ENCODE peak calls at places on chromosomes 7 and 10, in nine cellular contexts. One of them, this sample, is unnamed.

GRCh38 chr10:29200280-29200679 is 88.6 kb upstream of the LYZL1 start:
- DNase-seq in activated B cell treated with CpG ODN at 0.5 μM for 24 hours: no peak
- DNase-seq in H4: peak; percentile 10
- DNase-seq in NCI-H1417: no peak
- DNase-seq in mesendoderm: no peak
- DNase-seq in iris pigment epithelial cell: peak; percentile 21
- DNase-seq in upper lobe of right lung: no peak
- DNase-seq in A549: no peak
- DNase-seq in midbrain: no peak
- DNase-seq in this sample: no peak

GRCh38 chr7:75887669-75888369 is 9.0 kb downstream of the RHBDD2 start:
- DNase-seq in activated B cell treated with CpG ODN at 0.5 μM for 24 hours: no peak
- DNase-seq in H4: no peak
- DNase-seq in NCI-H1417: no peak
- DNase-seq in mesendoderm: no peak
- DNase-seq in iris pigment epithelial cell: no peak
- DNase-seq in upper lobe of right lung: no peak
- DNase-seq in A549: no peak
- DNase-seq in midbrain: no peak
- DNase-seq in this sample: no peak

GRCh38 chr7:107077699-107078516 is 33.4 kb downstream of the PRKAR2B start:
- DNase-seq in activated B cell treated with CpG ODN at 0.5 μM for 24 hours: no peak
- DNase-seq in H4: no peak
- DNase-seq in NCI-H1417: no peak
- DNase-seq in mesendoderm: peak; percentile 46
- DNase-seq in iris pigment epithelial cell: no peak
- DNase-seq in upper lobe of right lung: no peak
- DNase-seq in A549: peak; percentile 2
- DNase-seq in midbrain: no peak
- DNase-seq in this sample: no peak

GRCh38 chr7:158237672-158238335 is 349.8 kb downstream of the PTPRN2 start:
- DNase-seq in activated B cell treated with CpG ODN at 0.5 μM for 24 hours: no peak
- DNase-seq in H4: no peak
- DNase-seq in NCI-H1417: peak; percentile 83
- DNase-seq in mesendoderm: no peak
- DNase-seq in iris pigment epithelial cell: no peak
- DNase-seq in upper lobe of right lung: peak; percentile 28
- DNase-seq in A549: no peak
- DNase-seq in midbrain: no peak
- DNase-seq in this sample: no peak

GRCh38 chr10:69061305-69062161 is 26.4 kb upstream of the SRGN start:
- DNase-seq in activated B cell treated with CpG ODN at 0.5 μM for 24 hours: no peak
- DNase-seq in H4: peak; percentile 87
- DNase-seq in NCI-H1417: no peak
- DNase-seq in mesendoderm: no peak
- DNase-seq in iris pigment epithelial cell: peak; percentile 100
- DNase-seq in upper lobe of right lung: peak; percentile 73
- DNase-seq in A549: peak; percentile 84
- DNase-seq in midbrain: peak; percentile 43
- DNase-seq in this sample: no peak

GRCh38 chr10:17454181-17454800 is at the start of gene ST8SIA6:
- DNase-seq in activated B cell treated with CpG ODN at 0.5 μM for 24 hours: no peak
- DNase-seq in H4: no peak
- DNase-seq in NCI-H1417: no peak
- DNase-seq in mesendoderm: peak; percentile 58
- DNase-seq in iris pigment epithelial cell: peak; percentile 57
- DNase-seq in upper lobe of right lung: peak; percentile 73
- DNase-seq in A549: peak; percentile 37
- DNase-seq in midbrain: no peak
- DNase-seq in this sample: peak; percentile 8

GRCh38 chr7:151390594-151391357 is 19.1 kb downstream of the WDR86 start:
- DNase-seq in activated B cell treated with CpG ODN at 0.5 μM for 24 hours: no peak
- DNase-seq in H4: no peak
- DNase-seq in NCI-H1417: no peak
- DNase-seq in mesendoderm: no peak
- DNase-seq in iris pigment epithelial cell: no peak
- DNase-seq in upper lobe of right lung: peak; percentile 61
- DNase-seq in A549: no peak
- DNase-seq in midbrain: no peak
- DNase-seq in this sample: no peak

GRCh38 chr7:133301444-133301843 is 48.6 kb downstream of the EXOC4 start:
- DNase-seq in activated B cell treated with CpG ODN at 0.5 μM for 24 hours: no peak
- DNase-seq in H4: no peak
- DNase-seq in NCI-H1417: no peak
- DNase-seq in mesendoderm: no peak
- DNase-seq in iris pigment epithelial cell: no peak
- DNase-seq in upper lobe of right lung: no peak
- DNase-seq in A549: no peak
- DNase-seq in midbrain: no peak
- DNase-seq in this sample: no peak

GRCh38 chr10:58189269-58189668 is 78.4 kb downstream of the IPMK start:
- DNase-seq in activated B cell treated with CpG ODN at 0.5 μM for 24 hours: no peak
- DNase-seq in H4: peak; percentile 70
- DNase-seq in NCI-H1417: no peak
- DNase-seq in mesendoderm: no peak
- DNase-seq in iris pigment epithelial cell: peak; percentile 92
- DNase-seq in upper lobe of right lung: no peak
- DNase-seq in A549: peak; percentile 16
- DNase-seq in midbrain: no peak
- DNase-seq in this sample: no peak

GRCh38 chr10:127346604-127347003 is 150.2 kb upstream of the INSYN2A start:
- DNase-seq in activated B cell treated with CpG ODN at 0.5 μM for 24 hours: no peak
- DNase-seq in H4: no peak
- DNase-seq in NCI-H1417: no peak
- DNase-seq in mesendoderm: no peak
- DNase-seq in iris pigment epithelial cell: no peak
- DNase-seq in upper lobe of right lung: no peak
- DNase-seq in A549: no peak
- DNase-seq in midbrain: no peak
- DNase-seq in this sample: no peak

GRCh38 chr10:71433116-71433982 is 36.6 kb downstream of the CDH23 start:
- DNase-seq in activated B cell treated with CpG ODN at 0.5 μM for 24 hours: no peak
- DNase-seq in H4: no peak
- DNase-seq in NCI-H1417: no peak
- DNase-seq in mesendoderm: no peak
- DNase-seq in iris pigment epithelial cell: no peak
- DNase-seq in upper lobe of right lung: no peak
- DNase-seq in A549: no peak
- DNase-seq in midbrain: no peak
- DNase-seq in this sample: no peak

GRCh38 chr10:14507156-14507555 is 176.4 kb upstream of the FRMD4A start:
- DNase-seq in activated B cell treated with CpG ODN at 0.5 μM for 24 hours: no peak
- DNase-seq in H4: no peak
- DNase-seq in NCI-H1417: peak; percentile 66
- DNase-seq in mesendoderm: peak; percentile 14
- DNase-seq in iris pigment epithelial cell: no peak
- DNase-seq in upper lobe of right lung: no peak
- DNase-seq in A549: no peak
- DNase-seq in midbrain: no peak
- DNase-seq in this sample: no peak

GRCh38 chr10:132837905-132838304 is 52.0 kb upstream of the NKX6-2 start:
- DNase-seq in activated B cell treated with CpG ODN at 0.5 μM for 24 hours: no peak
- DNase-seq in H4: no peak
- DNase-seq in NCI-H1417: no peak
- DNase-seq in mesendoderm: no peak
- DNase-seq in iris pigment epithelial cell: no peak
- DNase-seq in upper lobe of right lung: peak; percentile 46
- DNase-seq in A549: no peak
- DNase-seq in midbrain: no peak
- DNase-seq in this sample: no peak

GRCh38 chr10:90111671-90112070 is 410.3 kb downstream of the KIF20B start:
- DNase-seq in activated B cell treated with CpG ODN at 0.5 μM for 24 hours: no peak
- DNase-seq in H4: no peak
- DNase-seq in NCI-H1417: no peak
- DNase-seq in mesendoderm: no peak
- DNase-seq in iris pigment epithelial cell: peak; percentile 60
- DNase-seq in upper lobe of right lung: no peak
- DNase-seq in A549: no peak
- DNase-seq in midbrain: no peak
- DNase-seq in this sample: no peak

GRCh38 chr10:89156161-89156560 is 51.0 kb downstream of the CH25H start:
- DNase-seq in activated B cell treated with CpG ODN at 0.5 μM for 24 hours: no peak
- DNase-seq in H4: no peak
- DNase-seq in NCI-H1417: no peak
- DNase-seq in mesendoderm: no peak
- DNase-seq in iris pigment epithelial cell: no peak
- DNase-seq in upper lobe of right lung: no peak
- DNase-seq in A549: no peak
- DNase-seq in midbrain: peak; percentile 29
- DNase-seq in this sample: no peak

GRCh38 chr7:151469281-151469680 is 29.3 kb upstream of the CRYGN start:
- DNase-seq in activated B cell treated with CpG ODN at 0.5 μM for 24 hours: no peak
- DNase-seq in H4: no peak
- DNase-seq in NCI-H1417: no peak
- DNase-seq in mesendoderm: no peak
- DNase-seq in iris pigment epithelial cell: no peak
- DNase-seq in upper lobe of right lung: no peak
- DNase-seq in A549: no peak
- DNase-seq in midbrain: no peak
- DNase-seq in this sample: no peak

GRCh38 chr7:154383045-154383444 is 330.8 kb downstream of the DPP6 start:
- DNase-seq in activated B cell treated with CpG ODN at 0.5 μM for 24 hours: no peak
- DNase-seq in H4: no peak
- DNase-seq in NCI-H1417: no peak
- DNase-seq in mesendoderm: no peak
- DNase-seq in iris pigment epithelial cell: no peak
- DNase-seq in upper lobe of right lung: no peak
- DNase-seq in A549: no peak
- DNase-seq in midbrain: no peak
- DNase-seq in this sample: no peak

GRCh38 chr10:101014230-101014884 is 14.7 kb downstream of the LZTS2 start:
- DNase-seq in activated B cell treated with CpG ODN at 0.5 μM for 24 hours: peak; percentile 70
- DNase-seq in H4: no peak
- DNase-seq in NCI-H1417: peak; percentile 47
- DNase-seq in mesendoderm: peak; percentile 68
- DNase-seq in iris pigment epithelial cell: peak; percentile 47
- DNase-seq in upper lobe of right lung: peak; percentile 89
- DNase-seq in A549: peak; percentile 71
- DNase-seq in midbrain: peak; percentile 84
- DNase-seq in this sample: peak; percentile 81

GRCh38 chr10:114389429-114389828 is 14.9 kb downstream of the AFAP1L2 start:
- DNase-seq in activated B cell treated with CpG ODN at 0.5 μM for 24 hours: no peak
- DNase-seq in H4: no peak
- DNase-seq in NCI-H1417: no peak
- DNase-seq in mesendoderm: no peak
- DNase-seq in iris pigment epithelial cell: peak; percentile 64
- DNase-seq in upper lobe of right lung: no peak
- DNase-seq in A549: peak; percentile 62
- DNase-seq in midbrain: no peak
- DNase-seq in this sample: no peak

GRCh38 chr7:29471444-29472138 is 92.0 kb upstream of the PRR15 start:
- DNase-seq in activated B cell treated with CpG ODN at 0.5 μM for 24 hours: no peak
- DNase-seq in H4: no peak
- DNase-seq in NCI-H1417: no peak
- DNase-seq in mesendoderm: no peak
- DNase-seq in iris pigment epithelial cell: no peak
- DNase-seq in upper lobe of right lung: no peak
- DNase-seq in A549: peak; percentile 18
- DNase-seq in midbrain: no peak
- DNase-seq in this sample: peak; percentile 95

GRCh38 chr10:103548006-103548405 is 54.5 kb downstream of the NEURL1 start:
- DNase-seq in activated B cell treated with CpG ODN at 0.5 μM for 24 hours: no peak
- DNase-seq in H4: no peak
- DNase-seq in NCI-H1417: no peak
- DNase-seq in mesendoderm: no peak
- DNase-seq in iris pigment epithelial cell: no peak
- DNase-seq in upper lobe of right lung: peak; percentile 0
- DNase-seq in A549: no peak
- DNase-seq in midbrain: no peak
- DNase-seq in this sample: no peak